ENCODE peak calls at places on chromosomes 11 and 22, in five cellular contexts. F is suprapubic skin, G is left ventricle myocardium inferior, Y is stomach, U is A549. L is an unnamed sample.

GRCh38 chr11:16981651-16982194 is 32.5 kb downstream of the PLEKHA7 start:
- DNase-seq in F (no peak), G (no peak), Y (peak), U (no peak), L (no peak)

GRCh38 chr11:104663190-104664140 is 234.8 kb downstream of the CASP12 start:
- DNase-seq in F (no peak), G (no peak), Y (no peak), U (no peak), L (no peak)

GRCh38 chr11:134475951-134476350 is 63.9 kb upstream of the B3GAT1 start:
- DNase-seq in F (no peak), G (no peak), Y (no peak), U (no peak), L (no peak)

GRCh38 chr11:69013009-69013951 is at the start of gene MRGPRF:
- DNase-seq in F (peak), G (peak), Y (peak), U (peak), L (no peak)

GRCh38 chr11:46912526-46913150 is 5.7 kb downstream of the LRP4 start:
- DNase-seq in F (no peak), G (no peak), Y (no peak), U (no peak), L (no peak)

GRCh38 chr11:33900159-33900855 is 8.4 kb upstream of the LMO2 start:
- DNase-seq in F (no peak), G (no peak), Y (no peak), U (no peak), L (no peak)

GRCh38 chr22:26709617-26710390 is 52.4 kb downstream of the MIAT start:
- DNase-seq in F (no peak), G (no peak), Y (no peak), U (no peak), L (no peak)

GRCh38 chr11:128187829-128188228 is 399.5 kb downstream of the ETS1 start:
- DNase-seq in F (no peak), G (no peak), Y (no peak), U (no peak), L (no peak)

GRCh38 chr11:74020537-74020936 is 11.7 kb upstream of the UCP3 start:
- DNase-seq in F (no peak), G (no peak), Y (no peak), U (no peak), L (no peak)

GRCh38 chr11:74009230-74009547 is 304 bp upstream of the UCP3 start:
- DNase-seq in F (no peak), G (no peak), Y (no peak), U (no peak), L (no peak)

GRCh38 chr22:46043816-46044717 is 67.1 kb upstream of the WNT7B start:
- DNase-seq in F (peak), G (peak), Y (peak), U (no peak), L (peak)

GRCh38 chr11:1176224-1177019 is 18.7 kb downstream of the MUC5AC start:
- DNase-seq in F (no peak), G (no peak), Y (no peak), U (no peak), L (no peak)

GRCh38 chr11:47244664-47245350 is 3.8 kb downstream of the ACP2 start:
- DNase-seq in F (no peak), G (no peak), Y (no peak), U (no peak), L (no peak)

GRCh38 chr11:128604723-128605122 is 17.4 kb upstream of the ETS1 start:
- DNase-seq in F (no peak), G (no peak), Y (no peak), U (no peak), L (no peak)

GRCh38 chr11:115241899-115242298 is 262.3 kb downstream of the CADM1 start:
- DNase-seq in F (no peak), G (no peak), Y (no peak), U (no peak), L (no peak)

GRCh38 chr11:17673951-17674350 is 45.4 kb upstream of the MYOD1 start:
- DNase-seq in F (no peak), G (no peak), Y (no peak), U (no peak), L (no peak)

GRCh38 chr11:126604461-126604860 is 249.0 kb downstream of the ST3GAL4 start:
- DNase-seq in F (peak), G (no peak), Y (no peak), U (no peak), L (no peak)

GRCh38 chr22:29700949-29701927 is 18.6 kb upstream of the CABP7 start:
- DNase-seq in F (peak), G (no peak), Y (no peak), U (peak), L (no peak)

GRCh38 chr11:86740628-86741488 is 59.5 kb upstream of the PRSS23 start:
- DNase-seq in F (peak), G (no peak), Y (no peak), U (peak), L (peak)

GRCh38 chr22:39469326-39469680 is 12.5 kb downstream of the MGAT3 start:
- DNase-seq in F (no peak), G (no peak), Y (no peak), U (no peak), L (no peak)

GRCh38 chr11:22432331-22433065 is 94.3 kb downstream of the SLC17A6 start:
- DNase-seq in F (peak), G (peak), Y (no peak), U (no peak), L (no peak)

GRCh38 chr11:73972620-73973449 is 9.8 kb downstream of the UCP2 start:
- DNase-seq in F (no peak), G (no peak), Y (no peak), U (no peak), L (no peak)

GRCh38 chr22:17501679-17502285 is 61.5 kb upstream of the SLC25A18 start:
- DNase-seq in F (no peak), G (no peak), Y (no peak), U (peak), L (no peak)

GRCh38 chr22:19595532-19595931 is 71.3 kb upstream of the CLDN5 start:
- DNase-seq in F (peak), G (no peak), Y (no peak), U (no peak), L (no peak)

GRCh38 chr22:20439928-20440575 is 2.4 kb upstream of the SCARF2 start:
- DNase-seq in F (peak), G (no peak), Y (no peak), U (no peak), L (peak)

GRCh38 chr11:123373754-123374621 is 56.1 kb upstream of the GRAMD1B start:
- DNase-seq in F (no peak), G (no peak), Y (no peak), U (no peak), L (no peak)

GRCh38 chr11:35619030-35619753 is 932 bp downstream of the FJX1 start:
- DNase-seq in F (peak), G (peak), Y (no peak), U (peak), L (peak)

GRCh38 chr11:45463541-45463940 is 177.4 kb upstream of the SYT13 start:
- DNase-seq in F (no peak), G (no peak), Y (no peak), U (no peak), L (no peak)

GRCh38 chr22:33883961-33884808 is 36.1 kb downstream of the LARGE1 start:
- DNase-seq in F (no peak), G (peak), Y (no peak), U (no peak), L (no peak)

GRCh38 chr11:77106321-77106720 is 3.7 kb downstream of the OMP start:
- DNase-seq in F (no peak), G (no peak), Y (no peak), U (no peak), L (no peak)

GRCh38 chr11:3642071-3642951 is 519 bp upstream of the ART5 start:
- DNase-seq in F (peak), G (peak), Y (peak), U (peak), L (no peak)
- H3K4me3 ChIP-seq in F (peak), G (peak), Y (peak), U (peak), L (peak)

GRCh38 chr11:66371627-66372415 is at the start of gene SLC29A2:
- DNase-seq in F (peak), G (peak), Y (peak), U (peak), L (peak)
- TF ChIP-seq CTCF in F (no peak), G (no peak), Y (no peak), U (no peak), L (no peak)

GRCh38 chr11:62926669-62927455 is 5.7 kb upstream of the CHRM1 start:
- DNase-seq in F (no peak), G (no peak), Y (no peak), U (no peak), L (no peak)
- H3K4me3 ChIP-seq in F (peak), G (peak), Y (peak), U (no peak), L (no peak)

GRCh38 chr11:57323503-57324153 is 1.1 kb downstream of the TNKS1BP1 start:
- DNase-seq in F (peak), G (no peak), Y (no peak), U (peak), L (no peak)
- TF ChIP-seq CTCF in F (no peak), G (peak), Y (no peak), U (no peak), L (no peak)

GRCh38 chr22:37674248-37674647 is 1.2 kb upstream of the LGALS1 start:
- DNase-seq in F (no peak), G (no peak), Y (no peak), U (no peak), L (no peak)
- H3K4me3 ChIP-seq in F (no peak), G (peak), Y (no peak), U (no peak), L (no peak)

GRCh38 chr11:113721462-113722066 is 15.5 kb upstream of the TMPRSS5 start:
- DNase-seq in F (no peak), G (no peak), Y (no peak), U (no peak), L (no peak)
- TF ChIP-seq CTCF in F (no peak), G (no peak), Y (no peak), U (no peak), L (no peak)

DNA sequence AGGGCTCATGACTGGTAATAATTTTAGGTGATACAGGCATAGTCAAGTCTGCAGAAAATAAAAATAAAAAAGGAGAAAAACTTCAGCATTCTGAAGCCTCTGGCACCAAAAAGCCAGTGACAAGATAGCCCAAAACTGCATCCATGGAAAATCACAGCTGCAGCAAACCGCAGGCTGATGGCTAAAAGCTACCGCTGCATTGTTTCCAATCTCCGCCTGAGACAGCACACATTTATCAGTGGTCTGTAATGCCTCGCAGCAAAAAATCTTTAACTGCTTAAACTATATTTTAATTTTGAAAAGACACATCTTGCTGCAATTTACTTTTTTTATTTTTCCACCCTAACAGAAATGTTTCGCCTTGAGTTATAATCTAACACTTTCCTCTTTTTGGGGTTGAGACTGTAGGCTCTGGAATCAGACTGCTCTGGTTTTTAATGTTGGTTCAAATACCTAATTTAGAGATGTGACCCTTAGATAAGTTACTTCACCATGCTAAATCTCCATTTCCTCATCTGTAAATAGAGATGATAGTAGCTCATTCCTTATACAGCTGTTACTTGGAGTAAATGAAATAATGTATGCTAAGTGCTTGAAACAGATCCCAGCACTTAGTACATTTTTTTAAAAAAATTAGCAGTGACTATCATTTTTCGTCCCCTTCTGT is 41.9 kb upstream of the FIBIN start:
- DNase-seq in F (no peak), G (no peak), Y (no peak), U (no peak), L (no peak)
- H3K4me3 ChIP-seq in F (no peak), G (no peak), Y (no peak), U (no peak), L (no peak)